ENCODE peak calls at places on chromosome 15, in four cellular contexts. D, Q, N and X are unnamed samples.

GRCh38 chr15:35306361-35306981 is 221.4 kb upstream of the NANOGP8 start:
- DNase-seq in N (no peak), D (no peak), Q (no peak), X (no peak)

GRCh38 chr15:38406451-38406850 is 47.5 kb upstream of the FAM98B start:
- DNase-seq in Q (no peak), D (no peak), N (no peak), X (no peak)

GRCh38 chr15:90201944-90202375 is 830 bp downstream of the SEMA4B start:
- DNase-seq in Q (peak; percentile 37), N (no peak), D (no peak), X (peak; percentile 38)

GRCh38 chr15:77549552-77550274 is 83.0 kb downstream of the LINGO1 start:
- DNase-seq in N (no peak), D (no peak), Q (no peak), X (no peak)

GRCh38 chr15:79130535-79131130 is 40.1 kb upstream of the RASGRF1 start:
- DNase-seq in D (no peak), N (no peak), Q (peak; percentile 26), X (peak; percentile 22)

GRCh38 chr15:97652700-97653167 is 307.8 kb upstream of the ARRDC4 start:
- DNase-seq in Q (no peak), D (no peak), N (no peak), X (peak; percentile 60)

GRCh38 chr15:32956006-32956405 is 238.2 kb downstream of the GREM1 start:
- DNase-seq in D (peak; percentile 25), Q (peak; percentile 8), N (no peak), X (peak; percentile 23)

GRCh38 chr15:36110659-36110993 is 468.8 kb upstream of the CDIN1 start:
- DNase-seq in D (no peak), Q (no peak), N (no peak), X (no peak)

GRCh38 chr15:58545307-58546065 is 113.7 kb downstream of the LIPC start:
- DNase-seq in N (no peak), D (no peak), Q (no peak), X (no peak)

GRCh38 chr15:76333720-76334437 is 2.7 kb upstream of the ISL2 start:
- DNase-seq in D (peak; percentile 85), Q (peak; percentile 39), N (no peak), X (no peak)

GRCh38 chr15:69511015-69511414 is 58.4 kb downstream of the RPLP1 start:
- DNase-seq in D (no peak), N (no peak), Q (no peak), X (no peak)

GRCh38 chr15:28021281-28022039 is 77.7 kb downstream of the OCA2 start:
- DNase-seq in N (no peak), Q (peak; percentile 41), D (peak; percentile 83), X (peak; percentile 45)
- TF ChIP-seq FOXK2 in N (no peak), Q (no peak), D (no peak), X (no peak)

DNA sequence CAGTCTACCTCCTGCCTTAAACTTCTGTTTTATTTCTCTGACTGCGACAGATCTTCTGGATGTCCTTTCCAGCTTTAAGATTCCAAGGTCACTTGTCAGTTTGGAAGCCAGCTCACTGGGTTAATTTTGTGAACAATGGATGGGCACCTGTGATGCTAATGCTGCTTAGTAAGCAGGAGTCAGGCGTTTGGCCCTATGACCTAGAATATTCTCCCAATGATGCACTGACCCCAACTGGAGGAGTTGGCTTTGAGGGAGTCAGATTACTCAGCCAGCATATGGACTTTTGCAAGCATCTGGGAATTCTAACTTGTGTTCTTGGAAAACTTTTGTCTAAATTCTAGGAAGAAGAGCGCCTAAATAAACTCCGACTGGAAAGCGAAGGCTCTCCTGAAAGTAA is 28.1 kb downstream of the HACD3 start:
- DNase-seq in D (no peak), Q (no peak), N (no peak), X (no peak)
- TF ChIP-seq FOXK2 in D (no peak), Q (no peak), N (no peak), X (no peak)

DNA sequence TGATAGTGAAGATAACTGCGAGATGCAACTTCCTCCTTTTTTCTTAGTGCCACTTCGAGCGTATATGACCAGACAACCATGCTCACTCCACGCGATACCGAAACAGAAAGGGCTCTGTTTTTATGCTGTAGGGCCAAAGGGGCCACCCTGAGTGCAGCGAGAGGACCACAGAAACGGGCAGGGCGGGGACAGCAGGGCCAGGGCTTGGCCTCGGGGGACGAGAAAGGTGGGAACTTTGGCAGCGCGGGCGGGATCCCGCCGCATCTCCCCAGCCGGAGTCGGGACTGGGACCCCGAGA is 480 bp downstream of the VPS13C start:
- DNase-seq in Q (no peak), N (peak; percentile 72), D (peak; percentile 61), X (peak; percentile 19)
- TF ChIP-seq FOXK2 in Q (no peak), N (no peak), D (no peak), X (no peak)

GRCh38 chr15:28953573-28954195 is 67.9 kb downstream of the APBA2 start:
- DNase-seq in N (no peak), Q (no peak), D (no peak), X (no peak)
- TF ChIP-seq FOXK2 in N (no peak), Q (no peak), D (no peak), X (no peak)

DNA sequence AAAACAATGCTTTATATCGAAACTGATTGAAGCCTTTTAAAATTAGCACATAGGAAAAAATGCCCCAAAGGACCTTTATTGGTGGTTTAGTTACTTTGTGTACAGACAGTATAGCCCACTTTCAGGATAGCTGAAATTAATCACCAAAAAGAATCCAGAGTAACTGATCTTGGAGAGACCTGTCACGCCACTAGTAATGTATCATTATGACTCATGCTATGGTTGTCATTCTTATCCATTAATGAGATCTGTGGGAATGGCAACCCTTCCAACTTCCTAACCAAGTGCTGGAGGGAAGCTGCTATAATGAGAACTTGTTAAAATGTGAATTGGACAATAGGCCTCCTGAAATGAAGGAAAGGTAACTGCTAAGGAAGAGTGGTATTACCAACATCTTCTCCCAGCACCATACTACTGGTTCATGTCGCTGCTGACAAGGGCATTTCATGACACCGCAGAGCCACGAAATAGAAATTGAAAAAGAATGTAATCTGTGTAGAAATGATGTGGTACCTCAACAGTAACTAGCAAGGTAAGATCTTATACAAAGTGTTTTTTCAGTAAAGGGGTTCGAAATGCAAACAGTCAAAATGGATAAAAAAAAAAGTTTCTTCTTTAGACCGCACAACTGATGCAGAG is 7.1 kb upstream of the EMC4 start:
- DNase-seq in N (no peak), D (no peak), Q (peak; percentile 17), X (no peak)
- TF ChIP-seq FOXK2 in N (no peak), D (no peak), Q (no peak), X (no peak)

DNA sequence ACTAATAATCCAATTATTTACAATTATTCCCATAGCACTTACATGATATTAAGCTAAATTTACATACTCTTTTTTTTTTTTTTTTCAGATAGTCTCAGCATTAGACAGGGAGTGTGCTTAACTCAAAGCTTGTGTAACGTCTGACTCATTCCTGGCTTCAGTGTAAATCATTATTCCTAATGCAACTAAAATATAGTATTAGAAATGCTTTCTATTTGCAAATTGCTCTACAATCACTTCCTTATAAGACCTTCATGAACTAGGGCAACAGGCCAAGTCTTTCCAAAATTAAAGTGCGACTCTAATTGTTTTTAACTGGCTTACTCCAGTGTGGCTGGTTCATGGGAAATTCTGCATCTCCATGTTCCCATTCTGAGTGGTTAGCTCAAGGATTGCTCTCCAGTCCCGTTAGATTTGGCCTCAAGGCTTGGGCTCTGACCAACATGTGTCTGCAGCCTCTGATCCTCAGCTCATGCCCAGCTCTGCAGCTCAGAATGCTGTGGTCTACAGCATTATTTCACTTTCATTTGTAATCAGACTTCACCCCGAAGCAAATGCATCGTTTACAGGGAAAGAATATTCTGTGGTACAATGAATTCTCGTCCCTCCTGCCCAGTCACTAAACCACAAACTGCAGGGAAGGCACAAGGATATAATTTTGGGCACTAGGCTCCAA is 103.7 kb downstream of the FBN1 start:
- DNase-seq in D (no peak), Q (no peak), N (peak; percentile 34), X (no peak)
- TF ChIP-seq FOXK2 in D (no peak), Q (no peak), N (no peak), X (no peak)

GRCh38 chr15:95326689-95327525 is 1003.6 kb upstream of the NR2F2 start:
- DNase-seq in D (no peak), N (no peak), Q (no peak), X (peak; percentile 69)
- TF ChIP-seq FOXK2 in D (no peak), N (no peak), Q (no peak), X (no peak)